ENCODE peak calls at places on chromosomes 7 and 10, in eight cellular contexts. One of them, this sample, is unnamed.

GRCh38 chr10:58436071-58436470 is 50.9 kb downstream of the TFAM start:
- DNase-seq in CD8-positive, alpha-beta memory T cell: no peak
- DNase-seq in kidney epithelial cell: peak
- DNase-seq in A549: no peak
- DNase-seq in thyroid gland: no peak
- DNase-seq in AG10803: peak
- DNase-seq in fibroblast of lung: peak
- DNase-seq in heart right ventricle: no peak
- DNase-seq in this sample: no peak

GRCh38 chr10:12945709-12946359 is 55.7 kb downstream of the CCDC3 start:
- DNase-seq in thyroid gland: no peak
- DNase-seq in A549: no peak
- DNase-seq in heart right ventricle: no peak
- DNase-seq in AG10803: no peak
- DNase-seq in fibroblast of lung: peak
- DNase-seq in CD8-positive, alpha-beta memory T cell: no peak
- DNase-seq in kidney epithelial cell: no peak
- DNase-seq in this sample: no peak

GRCh38 chr10:114306116-114306973 is 67.3 kb downstream of the VWA2 start:
- DNase-seq in AG10803: peak
- DNase-seq in CD8-positive, alpha-beta memory T cell: no peak
- DNase-seq in A549: peak
- DNase-seq in kidney epithelial cell: peak
- DNase-seq in fibroblast of lung: peak
- DNase-seq in thyroid gland: peak
- DNase-seq in heart right ventricle: no peak
- DNase-seq in this sample: peak

GRCh38 chr10:75276029-75276872 is 40.5 kb upstream of the COMTD1 start:
- DNase-seq in A549: no peak
- DNase-seq in fibroblast of lung: no peak
- DNase-seq in heart right ventricle: peak
- DNase-seq in CD8-positive, alpha-beta memory T cell: no peak
- DNase-seq in AG10803: no peak
- DNase-seq in thyroid gland: peak
- DNase-seq in kidney epithelial cell: no peak
- DNase-seq in this sample: no peak

GRCh38 chr10:11525503-11525902 is 85.9 kb downstream of the USP6NL start:
- DNase-seq in fibroblast of lung: no peak
- DNase-seq in kidney epithelial cell: no peak
- DNase-seq in AG10803: no peak
- DNase-seq in CD8-positive, alpha-beta memory T cell: no peak
- DNase-seq in thyroid gland: peak
- DNase-seq in A549: no peak
- DNase-seq in heart right ventricle: peak
- DNase-seq in this sample: peak

GRCh38 chr10:130220251-130221185 is 84.3 kb downstream of the GLRX3 start:
- DNase-seq in CD8-positive, alpha-beta memory T cell: no peak
- DNase-seq in heart right ventricle: no peak
- DNase-seq in kidney epithelial cell: no peak
- DNase-seq in fibroblast of lung: no peak
- DNase-seq in AG10803: no peak
- DNase-seq in thyroid gland: no peak
- DNase-seq in A549: no peak
- DNase-seq in this sample: no peak

GRCh38 chr7:19899517-19899916 is 126.1 kb upstream of the TMEM196 start:
- DNase-seq in A549: peak
- DNase-seq in thyroid gland: no peak
- DNase-seq in fibroblast of lung: peak
- DNase-seq in heart right ventricle: no peak
- DNase-seq in kidney epithelial cell: peak
- DNase-seq in AG10803: peak
- DNase-seq in CD8-positive, alpha-beta memory T cell: no peak
- DNase-seq in this sample: peak

GRCh38 chr10:5840314-5841307 is 27.4 kb upstream of the GDI2 start:
- DNase-seq in kidney epithelial cell: peak
- DNase-seq in heart right ventricle: peak
- DNase-seq in fibroblast of lung: peak
- DNase-seq in thyroid gland: no peak
- DNase-seq in CD8-positive, alpha-beta memory T cell: no peak
- DNase-seq in AG10803: no peak
- DNase-seq in A549: no peak
- DNase-seq in this sample: peak

GRCh38 chr7:47453093-47454056 is 128.5 kb downstream of the TNS3 start:
- DNase-seq in kidney epithelial cell: peak
- DNase-seq in heart right ventricle: peak
- DNase-seq in A549: peak
- DNase-seq in thyroid gland: peak
- DNase-seq in CD8-positive, alpha-beta memory T cell: no peak
- DNase-seq in fibroblast of lung: peak
- DNase-seq in AG10803: peak
- DNase-seq in this sample: peak

GRCh38 chr10:12019343-12019971 is 23.2 kb downstream of the UPF2 start:
- DNase-seq in heart right ventricle: no peak
- DNase-seq in CD8-positive, alpha-beta memory T cell: no peak
- DNase-seq in fibroblast of lung: no peak
- DNase-seq in A549: no peak
- DNase-seq in AG10803: no peak
- DNase-seq in thyroid gland: peak
- DNase-seq in kidney epithelial cell: no peak
- DNase-seq in this sample: peak

GRCh38 chr7:47333131-47333887 is 248.6 kb downstream of the TNS3 start:
- DNase-seq in AG10803: no peak
- DNase-seq in fibroblast of lung: no peak
- DNase-seq in kidney epithelial cell: no peak
- DNase-seq in A549: no peak
- DNase-seq in CD8-positive, alpha-beta memory T cell: no peak
- DNase-seq in thyroid gland: no peak
- DNase-seq in heart right ventricle: no peak
- DNase-seq in this sample: peak

GRCh38 chr10:110857265-110858158 is 14.2 kb upstream of the PDCD4 start:
- DNase-seq in thyroid gland: peak
- DNase-seq in A549: no peak
- DNase-seq in AG10803: peak
- DNase-seq in fibroblast of lung: peak
- DNase-seq in CD8-positive, alpha-beta memory T cell: no peak
- DNase-seq in heart right ventricle: no peak
- DNase-seq in kidney epithelial cell: no peak
- DNase-seq in this sample: peak

GRCh38 chr7:116298055-116298454 is 87.7 kb downstream of the TES start:
- DNase-seq in fibroblast of lung: no peak
- DNase-seq in thyroid gland: no peak
- DNase-seq in heart right ventricle: no peak
- DNase-seq in A549: no peak
- DNase-seq in AG10803: no peak
- DNase-seq in CD8-positive, alpha-beta memory T cell: no peak
- DNase-seq in kidney epithelial cell: no peak
- DNase-seq in this sample: no peak

GRCh38 chr7:43954524-43955228 is 28.4 kb downstream of the UBE2D4 start:
- DNase-seq in A549: peak
- DNase-seq in heart right ventricle: no peak
- DNase-seq in AG10803: peak
- DNase-seq in CD8-positive, alpha-beta memory T cell: no peak
- DNase-seq in fibroblast of lung: peak
- DNase-seq in thyroid gland: peak
- DNase-seq in kidney epithelial cell: peak
- DNase-seq in this sample: peak

GRCh38 chr10:12512292-12513002 is 163.1 kb downstream of the CAMK1D start:
- DNase-seq in thyroid gland: no peak
- DNase-seq in CD8-positive, alpha-beta memory T cell: no peak
- DNase-seq in heart right ventricle: no peak
- DNase-seq in AG10803: no peak
- DNase-seq in kidney epithelial cell: no peak
- DNase-seq in fibroblast of lung: peak
- DNase-seq in A549: no peak
- DNase-seq in this sample: no peak

GRCh38 chr10:134205-134742 is 981 bp upstream of the ZMYND11 start:
- DNase-seq in kidney epithelial cell: no peak
- DNase-seq in A549: no peak
- DNase-seq in heart right ventricle: no peak
- DNase-seq in thyroid gland: peak
- DNase-seq in AG10803: no peak
- DNase-seq in fibroblast of lung: peak
- DNase-seq in CD8-positive, alpha-beta memory T cell: peak
- DNase-seq in this sample: peak

GRCh38 chr7:16883918-16884317 is 2.1 kb upstream of the AGR3 start:
- DNase-seq in CD8-positive, alpha-beta memory T cell: no peak
- DNase-seq in fibroblast of lung: no peak
- DNase-seq in kidney epithelial cell: no peak
- DNase-seq in thyroid gland: no peak
- DNase-seq in AG10803: no peak
- DNase-seq in heart right ventricle: no peak
- DNase-seq in A549: no peak
- DNase-seq in this sample: no peak

GRCh38 chr7:91164948-91165845 is 99.0 kb upstream of the FZD1 start:
- DNase-seq in CD8-positive, alpha-beta memory T cell: no peak
- DNase-seq in A549: no peak
- DNase-seq in kidney epithelial cell: peak
- DNase-seq in heart right ventricle: no peak
- DNase-seq in AG10803: peak
- DNase-seq in fibroblast of lung: peak
- DNase-seq in thyroid gland: no peak
- DNase-seq in this sample: peak

GRCh38 chr7:150382844-150383225 is 3.7 kb downstream of the ZNF775 start:
- DNase-seq in A549: no peak
- DNase-seq in CD8-positive, alpha-beta memory T cell: no peak
- DNase-seq in kidney epithelial cell: no peak
- DNase-seq in thyroid gland: no peak
- DNase-seq in AG10803: no peak
- DNase-seq in heart right ventricle: no peak
- DNase-seq in fibroblast of lung: no peak
- DNase-seq in this sample: no peak
- H3K4me3 ChIP-seq in A549: no peak
- H3K4me3 ChIP-seq in CD8-positive, alpha-beta memory T cell: no peak
- H3K4me3 ChIP-seq in kidney epithelial cell: no peak
- H3K4me3 ChIP-seq in thyroid gland: no peak
- H3K4me3 ChIP-seq in AG10803: no peak
- H3K4me3 ChIP-seq in heart right ventricle: no peak
- H3K4me3 ChIP-seq in fibroblast of lung: no peak
- H3K4me3 ChIP-seq in this sample: no peak

GRCh38 chr7:30330134-30331111 is 46.0 kb downstream of the ZNRF2 start:
- DNase-seq in heart right ventricle: no peak
- DNase-seq in AG10803: no peak
- DNase-seq in kidney epithelial cell: no peak
- DNase-seq in CD8-positive, alpha-beta memory T cell: peak
- DNase-seq in A549: no peak
- DNase-seq in fibroblast of lung: peak
- DNase-seq in thyroid gland: no peak
- DNase-seq in this sample: no peak
- H3K4me3 ChIP-seq in heart right ventricle: no peak
- H3K4me3 ChIP-seq in AG10803: no peak
- H3K4me3 ChIP-seq in kidney epithelial cell: no peak
- H3K4me3 ChIP-seq in CD8-positive, alpha-beta memory T cell: no peak
- H3K4me3 ChIP-seq in A549: no peak
- H3K4me3 ChIP-seq in fibroblast of lung: no peak
- H3K4me3 ChIP-seq in thyroid gland: no peak
- H3K4me3 ChIP-seq in this sample: no peak

GRCh38 chr10:32388258-32389027 is 41.5 kb upstream of the EPC1 start:
- DNase-seq in kidney epithelial cell: no peak
- DNase-seq in fibroblast of lung: no peak
- DNase-seq in CD8-positive, alpha-beta memory T cell: no peak
- DNase-seq in thyroid gland: no peak
- DNase-seq in heart right ventricle: no peak
- DNase-seq in AG10803: no peak
- DNase-seq in A549: no peak
- DNase-seq in this sample: no peak

GRCh38 chr10:32384185-32384584 is 37.2 kb upstream of the EPC1 start:
- DNase-seq in fibroblast of lung: no peak
- DNase-seq in AG10803: no peak
- DNase-seq in CD8-positive, alpha-beta memory T cell: no peak
- DNase-seq in kidney epithelial cell: no peak
- DNase-seq in thyroid gland: no peak
- DNase-seq in A549: no peak
- DNase-seq in heart right ventricle: no peak
- DNase-seq in this sample: no peak

GRCh38 chr10:32381165-32381564 is 34.2 kb upstream of the EPC1 start:
- DNase-seq in A549: no peak
- DNase-seq in thyroid gland: no peak
- DNase-seq in AG10803: no peak
- DNase-seq in fibroblast of lung: no peak
- DNase-seq in CD8-positive, alpha-beta memory T cell: no peak
- DNase-seq in heart right ventricle: no peak
- DNase-seq in kidney epithelial cell: no peak
- DNase-seq in this sample: no peak

DNA sequence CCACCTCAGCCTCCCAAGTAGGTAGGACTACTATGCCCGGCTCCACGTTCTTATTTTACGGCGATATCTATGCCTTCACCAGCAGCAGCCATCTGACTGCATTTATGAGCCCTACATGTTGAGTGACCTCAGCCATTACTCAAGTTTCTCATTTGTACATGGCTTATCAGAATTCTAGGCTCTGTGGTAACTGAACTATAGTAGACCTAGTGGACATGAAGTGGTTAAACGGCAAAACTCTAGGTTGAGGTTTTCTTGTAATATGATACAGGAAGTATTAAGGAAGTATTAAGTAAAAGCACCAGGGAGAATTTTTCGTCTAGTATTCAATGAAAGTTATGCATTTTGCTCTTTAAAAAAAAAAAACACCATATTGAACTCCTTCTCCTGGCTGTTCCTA is 39.7 kb upstream of the EPC1 start:
- DNase-seq in thyroid gland: no peak
- DNase-seq in kidney epithelial cell: no peak
- DNase-seq in fibroblast of lung: no peak
- DNase-seq in heart right ventricle: no peak
- DNase-seq in AG10803: no peak
- DNase-seq in A549: no peak
- DNase-seq in CD8-positive, alpha-beta memory T cell: no peak
- DNase-seq in this sample: peak
- H3K4me3 ChIP-seq in thyroid gland: no peak
- H3K4me3 ChIP-seq in kidney epithelial cell: no peak
- H3K4me3 ChIP-seq in fibroblast of lung: no peak
- H3K4me3 ChIP-seq in heart right ventricle: no peak
- H3K4me3 ChIP-seq in AG10803: no peak
- H3K4me3 ChIP-seq in A549: no peak
- H3K4me3 ChIP-seq in CD8-positive, alpha-beta memory T cell: no peak
- H3K4me3 ChIP-seq in this sample: no peak

GRCh38 chr10:26626066-26626465 is 71.4 kb upstream of the PDSS1 start:
- DNase-seq in AG10803: no peak
- DNase-seq in heart right ventricle: no peak
- DNase-seq in fibroblast of lung: no peak
- DNase-seq in thyroid gland: no peak
- DNase-seq in A549: no peak
- DNase-seq in kidney epithelial cell: no peak
- DNase-seq in CD8-positive, alpha-beta memory T cell: no peak
- DNase-seq in this sample: no peak

GRCh38 chr10:26621243-26621888 is 76.1 kb upstream of the PDSS1 start:
- DNase-seq in fibroblast of lung: no peak
- DNase-seq in AG10803: no peak
- DNase-seq in CD8-positive, alpha-beta memory T cell: no peak
- DNase-seq in kidney epithelial cell: no peak
- DNase-seq in heart right ventricle: no peak
- DNase-seq in A549: no peak
- DNase-seq in thyroid gland: no peak
- DNase-seq in this sample: no peak

GRCh38 chr10:26622891-26623290 is 74.6 kb upstream of the PDSS1 start:
- DNase-seq in fibroblast of lung: no peak
- DNase-seq in AG10803: no peak
- DNase-seq in heart right ventricle: no peak
- DNase-seq in CD8-positive, alpha-beta memory T cell: no peak
- DNase-seq in kidney epithelial cell: no peak
- DNase-seq in A549: no peak
- DNase-seq in thyroid gland: no peak
- DNase-seq in this sample: no peak

GRCh38 chr10:26624017-26624416 is 73.5 kb upstream of the PDSS1 start:
- DNase-seq in thyroid gland: no peak
- DNase-seq in fibroblast of lung: no peak
- DNase-seq in CD8-positive, alpha-beta memory T cell: no peak
- DNase-seq in AG10803: no peak
- DNase-seq in kidney epithelial cell: no peak
- DNase-seq in A549: no peak
- DNase-seq in heart right ventricle: no peak
- DNase-seq in this sample: no peak

GRCh38 chr10:26621889-26622681 is 75.4 kb upstream of the PDSS1 start:
- DNase-seq in thyroid gland: peak
- DNase-seq in AG10803: peak
- DNase-seq in kidney epithelial cell: no peak
- DNase-seq in CD8-positive, alpha-beta memory T cell: no peak
- DNase-seq in fibroblast of lung: peak
- DNase-seq in A549: peak
- DNase-seq in heart right ventricle: peak
- DNase-seq in this sample: no peak
- H3K4me3 ChIP-seq in thyroid gland: no peak
- H3K4me3 ChIP-seq in AG10803: peak
- H3K4me3 ChIP-seq in kidney epithelial cell: peak
- H3K4me3 ChIP-seq in CD8-positive, alpha-beta memory T cell: peak
- H3K4me3 ChIP-seq in fibroblast of lung: no peak
- H3K4me3 ChIP-seq in A549: peak
- H3K4me3 ChIP-seq in heart right ventricle: peak
- H3K4me3 ChIP-seq in this sample: no peak

This sample was measured in fibroblast of villous mesenchyme.